ENCODE peak calls at places on chromosome 16, in five cellular contexts. I is GM23338, S is AG09319, K is fibroblast of mammary gland, V is H7. R is an unnamed sample.

GRCh38 chr16:56032072-56032471 is 156.9 kb upstream of the CES5A start:
- DNase-seq in I (no peak), S (no peak), K (no peak), V (no peak), R (no peak)

GRCh38 chr16:49350265-49351103 is 23.1 kb upstream of the C16orf78 start:
- DNase-seq in I (peak), S (no peak), K (peak), V (peak), R (no peak)

GRCh38 chr16:26078971-26079370 is 387.2 kb downstream of the HS3ST4 start:
- DNase-seq in I (no peak), S (no peak), K (no peak), V (no peak), R (no peak)

GRCh38 chr16:30715777-30716445 is 16.9 kb downstream of the SRCAP start:
- DNase-seq in I (no peak), S (no peak), K (peak), V (no peak), R (no peak)

GRCh38 chr16:53988136-53988535 is 284.2 kb downstream of the FTO start:
- DNase-seq in I (no peak), S (no peak), K (no peak), V (no peak), R (no peak)

GRCh38 chr16:59593256-59593655 is 859.1 kb upstream of the GOT2 start:
- DNase-seq in I (no peak), S (peak), K (peak), V (no peak), R (no peak)

GRCh38 chr16:50744911-50745310 is 3.0 kb downstream of the CYLD start:
- DNase-seq in I (no peak), S (no peak), K (peak), V (no peak), R (no peak)

GRCh38 chr16:84979516-84979915 is 31.8 kb downstream of the ZDHHC7 start:
- DNase-seq in I (no peak), S (no peak), K (peak), V (no peak), R (no peak)

GRCh38 chr16:47258874-47259461 is 115.2 kb upstream of the NETO2 start:
- DNase-seq in I (peak), S (no peak), K (peak), V (peak), R (no peak)

GRCh38 chr16:27318399-27319256 is 4.9 kb downstream of the IL4R start:
- DNase-seq in I (no peak), S (no peak), K (no peak), V (no peak), R (no peak)